ENCODE peak calls at places on chromosomes 7 and 10, in seven cellular contexts. S is BE2C; Z is stimulated activated naive CD8-positive, alpha-beta T cell treated with anti-CD3 and anti-CD28 coated beads, Interleukin-15, amount 100 ng/mL, for 72 hours; U is NCI-H1417 treated with DMSO at 0.1 percent for 48 hours; N is stimulated activated CD8-positive, alpha-beta memory T cell treated with anti-CD3 and anti-CD28 coated beads, Interleukin-4, amount 100 ng/mL, for 48 hours; I is lower lobe of right lung; H is dermis blood vessel endothelial cell. P is an unnamed sample.

GRCh38 chr10:61628875-61629513 is 33.7 kb upstream of the CABCOCO1 start:
- DNase-seq in S (no peak), Z (no peak), U (no peak), N (no peak), I (no peak), H (peak), P (peak)

GRCh38 chr10:85548038-85548437 is 818.6 kb downstream of the GRID1 start:
- DNase-seq in S (peak), Z (no peak), U (no peak), N (no peak), I (no peak), H (peak), P (peak)

GRCh38 chr10:97060441-97061084 is 125.2 kb downstream of the SLIT1 start:
- DNase-seq in S (peak), Z (no peak), U (no peak), N (no peak), I (no peak), H (no peak), P (no peak)

GRCh38 chr10:78181381-78182055 is 147.9 kb downstream of the RPS24 start:
- DNase-seq in S (no peak), Z (no peak), U (no peak), N (no peak), I (no peak), H (no peak), P (no peak)

GRCh38 chr7:90067171-90067570 is 87.1 kb upstream of the STEAP1 start:
- DNase-seq in S (no peak), Z (no peak), U (no peak), N (no peak), I (no peak), H (no peak), P (no peak)

GRCh38 chr10:4802711-4803487 is 23.1 kb upstream of the AKR1E2 start:
- DNase-seq in S (no peak), Z (no peak), U (no peak), N (no peak), I (no peak), H (no peak), P (no peak)

GRCh38 chr7:116988363-116988989 is 35.2 kb downstream of the ST7 start:
- DNase-seq in S (no peak), Z (no peak), U (no peak), N (no peak), I (no peak), H (peak), P (no peak)

GRCh38 chr7:64887756-64888508 is 15.1 kb upstream of the ZNF273 start:
- DNase-seq in S (no peak), Z (peak), U (no peak), N (peak), I (peak), H (peak), P (no peak)

GRCh38 chr10:34816067-34817002 is 1.2 kb upstream of the PARD3 start:
- DNase-seq in S (peak), Z (no peak), U (no peak), N (no peak), I (no peak), H (peak), P (no peak)

GRCh38 chr7:25707733-25708132 is 444.3 kb upstream of the NFE2L3 start:
- DNase-seq in S (no peak), Z (no peak), U (no peak), N (no peak), I (no peak), H (no peak), P (no peak)

GRCh38 chr7:93205046-93205445 is 21.2 kb downstream of the HEPACAM2 start:
- DNase-seq in S (no peak), Z (no peak), U (no peak), N (no peak), I (no peak), H (no peak), P (no peak)

GRCh38 chr7:117582219-117582704 is 102.4 kb downstream of the CFTR start:
- DNase-seq in S (no peak), Z (no peak), U (no peak), N (no peak), I (no peak), H (no peak), P (no peak)

GRCh38 chr7:111951027-111951426 is 255.2 kb downstream of the DOCK4 start:
- DNase-seq in S (no peak), Z (no peak), U (no peak), N (no peak), I (no peak), H (no peak), P (no peak)

P was measured in HFF-Myc.